ENCODE peak calls at places on chromosome 18, in four cellular contexts. One of them, this sample, is unnamed.

GRCh38 chr18:44537521-44537920 is 143.2 kb upstream of the SETBP1 start:
- DNase-seq in A549: peak; percentile 15
- DNase-seq in K562: no peak
- DNase-seq in GM12878: no peak
- DNase-seq in this sample: no peak

GRCh38 chr18:75247041-75247551 is 36.5 kb downstream of the TSHZ1 start:
- DNase-seq in A549: no peak
- DNase-seq in K562: no peak
- DNase-seq in GM12878: no peak
- DNase-seq in this sample: no peak

GRCh38 chr18:23200751-23201150 is 65.5 kb downstream of the CABLES1 start:
- DNase-seq in A549: no peak
- DNase-seq in K562: no peak
- DNase-seq in GM12878: no peak
- DNase-seq in this sample: no peak

GRCh38 chr18:44465337-44465736 is 215.4 kb upstream of the SETBP1 start:
- DNase-seq in A549: no peak
- DNase-seq in K562: no peak
- DNase-seq in GM12878: no peak
- DNase-seq in this sample: no peak

GRCh38 chr18:44958450-44958849 is 277.8 kb downstream of the SETBP1 start:
- DNase-seq in A549: no peak
- DNase-seq in K562: no peak
- DNase-seq in GM12878: no peak
- DNase-seq in this sample: no peak

GRCh38 chr18:53764086-53764485 is 460.4 kb downstream of the MBD2 start:
- DNase-seq in A549: no peak
- DNase-seq in K562: no peak
- DNase-seq in GM12878: no peak
- DNase-seq in this sample: no peak

GRCh38 chr18:58781627-58782194 is 83.0 kb upstream of the ZNF532 start:
- DNase-seq in A549: peak; percentile 51
- DNase-seq in K562: peak; percentile 46
- DNase-seq in GM12878: peak; percentile 57
- DNase-seq in this sample: peak; percentile 59

GRCh38 chr18:46452820-46453219 is 204.2 kb downstream of the LOXHD1 start:
- DNase-seq in A549: no peak
- DNase-seq in K562: no peak
- DNase-seq in GM12878: no peak
- DNase-seq in this sample: no peak

GRCh38 chr18:35618289-35618688 is 36.7 kb downstream of the GALNT1 start:
- DNase-seq in A549: no peak
- DNase-seq in K562: no peak
- DNase-seq in GM12878: no peak
- DNase-seq in this sample: no peak

GRCh38 chr18:44133483-44133882 is 547.2 kb upstream of the SETBP1 start:
- DNase-seq in A549: no peak
- DNase-seq in K562: no peak
- DNase-seq in GM12878: no peak
- DNase-seq in this sample: no peak

GRCh38 chr18:7954229-7954628 is 387.1 kb downstream of the PTPRM start:
- DNase-seq in A549: no peak
- DNase-seq in K562: no peak
- DNase-seq in GM12878: no peak
- DNase-seq in this sample: no peak

GRCh38 chr18:34660572-34660971 is 49.5 kb upstream of the DTNA start:
- DNase-seq in A549: no peak
- DNase-seq in K562: no peak
- DNase-seq in GM12878: no peak
- DNase-seq in this sample: no peak

GRCh38 chr18:35095983-35096676 is 54.9 kb downstream of the MAPRE2 start:
- DNase-seq in A549: no peak
- DNase-seq in K562: no peak
- DNase-seq in GM12878: peak; percentile 3
- DNase-seq in this sample: no peak

GRCh38 chr18:77108821-77109692 is 23.5 kb downstream of the MBP start:
- DNase-seq in A549: no peak
- DNase-seq in K562: no peak
- DNase-seq in GM12878: no peak
- DNase-seq in this sample: no peak

GRCh38 chr18:10332452-10332851 is 122.0 kb upstream of the APCDD1 start:
- DNase-seq in A549: no peak
- DNase-seq in K562: no peak
- DNase-seq in GM12878: no peak
- DNase-seq in this sample: no peak

GRCh38 chr18:7452331-7452730 is 114.8 kb upstream of the PTPRM start:
- DNase-seq in A549: peak; percentile 50
- DNase-seq in K562: peak; percentile 60
- DNase-seq in GM12878: no peak
- DNase-seq in this sample: peak; percentile 18

GRCh38 chr18:21314721-21315120 is 72.7 kb downstream of the GREB1L start:
- DNase-seq in A549: no peak
- DNase-seq in K562: no peak
- DNase-seq in GM12878: no peak
- DNase-seq in this sample: no peak

GRCh38 chr18:72208920-72209676 is 335.0 kb downstream of the CBLN2 start:
- DNase-seq in A549: no peak
- DNase-seq in K562: no peak
- DNase-seq in GM12878: no peak
- DNase-seq in this sample: no peak

GRCh38 chr18:43159091-43159490 is 43.6 kb upstream of the RIT2 start:
- DNase-seq in A549: no peak
- DNase-seq in K562: no peak
- DNase-seq in GM12878: no peak
- DNase-seq in this sample: no peak

GRCh38 chr18:37529863-37530262 is 35.7 kb downstream of the CELF4 start:
- DNase-seq in A549: no peak
- DNase-seq in K562: no peak
- DNase-seq in GM12878: no peak
- DNase-seq in this sample: no peak

GRCh38 chr18:74303936-74304335 is 11.7 kb upstream of the C18orf63 start:
- DNase-seq in A549: no peak
- DNase-seq in K562: no peak
- DNase-seq in GM12878: no peak
- DNase-seq in this sample: no peak

GRCh38 chr18:36441872-36442271 is 144.4 kb downstream of the FHOD3 start:
- DNase-seq in A549: no peak
- DNase-seq in K562: no peak
- DNase-seq in GM12878: no peak
- DNase-seq in this sample: no peak

GRCh38 chr18:77087391-77088141 is 45.0 kb downstream of the MBP start:
- DNase-seq in A549: no peak
- DNase-seq in K562: no peak
- DNase-seq in GM12878: no peak
- DNase-seq in this sample: no peak

GRCh38 chr18:394997-395383 is 105.5 kb downstream of the COLEC12 start:
- DNase-seq in A549: no peak
- DNase-seq in K562: no peak
- DNase-seq in GM12878: no peak
- DNase-seq in this sample: no peak

GRCh38 chr18:11096839-11097750 is 52.3 kb downstream of the PIEZO2 start:
- DNase-seq in A549: no peak
- DNase-seq in K562: no peak
- DNase-seq in GM12878: no peak
- DNase-seq in this sample: no peak

GRCh38 chr18:4125939-4126250 is 329.2 kb downstream of the DLGAP1 start:
- DNase-seq in A549: no peak
- DNase-seq in K562: no peak
- DNase-seq in GM12878: no peak
- DNase-seq in this sample: no peak

GRCh38 chr18:1361931-1362330 is 457.3 kb downstream of the ADCYAP1 start:
- DNase-seq in A549: no peak
- DNase-seq in K562: no peak
- DNase-seq in GM12878: no peak
- DNase-seq in this sample: no peak

GRCh38 chr18:42114310-42114943 is 159.4 kb downstream of the PIK3C3 start:
- DNase-seq in A549: peak; percentile 6
- DNase-seq in K562: peak; percentile 23
- DNase-seq in GM12878: peak; percentile 42
- DNase-seq in this sample: peak; percentile 71

GRCh38 chr18:12421732-12422131 is 14.0 kb downstream of the PRELID3A start:
- DNase-seq in A549: no peak
- DNase-seq in K562: no peak
- DNase-seq in GM12878: no peak
- DNase-seq in this sample: no peak

GRCh38 chr18:47075098-47075883 is 39.9 kb upstream of the ELOA2 start:
- DNase-seq in A549: peak; percentile 3
- DNase-seq in K562: no peak
- DNase-seq in GM12878: no peak
- DNase-seq in this sample: no peak

GRCh38 chr18:37476182-37476581 is 89.4 kb downstream of the CELF4 start:
- DNase-seq in A549: peak; percentile 9
- DNase-seq in K562: peak; percentile 77
- DNase-seq in GM12878: no peak
- DNase-seq in this sample: peak; percentile 15

GRCh38 chr18:9356969-9357368 is 22.4 kb downstream of the TWSG1 start:
- DNase-seq in A549: no peak
- DNase-seq in K562: no peak
- DNase-seq in GM12878: no peak
- DNase-seq in this sample: no peak

GRCh38 chr18:56641714-56642331 is 3.4 kb upstream of the TXNL1 start:
- DNase-seq in A549: no peak
- DNase-seq in K562: no peak
- DNase-seq in GM12878: no peak
- DNase-seq in this sample: peak; percentile 71

GRCh38 chr18:28088477-28088876 is 88.5 kb downstream of the CDH2 start:
- DNase-seq in A549: no peak
- DNase-seq in K562: no peak
- DNase-seq in GM12878: no peak
- DNase-seq in this sample: no peak

GRCh38 chr18:59042477-59042842 is 97.2 kb upstream of the SEC11C start:
- DNase-seq in A549: no peak
- DNase-seq in K562: no peak
- DNase-seq in GM12878: no peak
- DNase-seq in this sample: no peak

GRCh38 chr18:75840131-75840530 is 412.6 kb upstream of the SMIM21 start:
- DNase-seq in A549: no peak
- DNase-seq in K562: no peak
- DNase-seq in GM12878: no peak
- DNase-seq in this sample: no peak

GRCh38 chr18:77108001-77108692 is 24.4 kb downstream of the MBP start:
- DNase-seq in A549: no peak
- DNase-seq in K562: no peak
- DNase-seq in GM12878: no peak
- DNase-seq in this sample: no peak

GRCh38 chr18:79305976-79306375 is 89.8 kb upstream of the NFATC1 start:
- DNase-seq in A549: no peak
- DNase-seq in K562: no peak
- DNase-seq in GM12878: no peak
- DNase-seq in this sample: no peak
- TF ChIP-seq EP300 in A549: no peak
- TF ChIP-seq EP300 in K562: no peak
- TF ChIP-seq EP300 in GM12878: no peak
- TF ChIP-seq EP300 in this sample: no peak

GRCh38 chr18:70422061-70422965 is 133.5 kb downstream of the SOCS6 start:
- DNase-seq in A549: peak; percentile 67
- DNase-seq in K562: no peak
- DNase-seq in GM12878: no peak
- DNase-seq in this sample: peak; percentile 35

GRCh38 chr18:70420151-70420898 is 131.5 kb downstream of the SOCS6 start:
- DNase-seq in A549: no peak
- DNase-seq in K562: no peak
- DNase-seq in GM12878: no peak
- DNase-seq in this sample: peak; percentile 74

GRCh38 chr18:70419526-70419925 is 130.7 kb downstream of the SOCS6 start:
- DNase-seq in A549: no peak
- DNase-seq in K562: no peak
- DNase-seq in GM12878: no peak
- DNase-seq in this sample: no peak

GRCh38 chr18:70423120-70423519 is 134.3 kb downstream of the SOCS6 start:
- DNase-seq in A549: no peak
- DNase-seq in K562: no peak
- DNase-seq in GM12878: no peak
- DNase-seq in this sample: no peak

DNA sequence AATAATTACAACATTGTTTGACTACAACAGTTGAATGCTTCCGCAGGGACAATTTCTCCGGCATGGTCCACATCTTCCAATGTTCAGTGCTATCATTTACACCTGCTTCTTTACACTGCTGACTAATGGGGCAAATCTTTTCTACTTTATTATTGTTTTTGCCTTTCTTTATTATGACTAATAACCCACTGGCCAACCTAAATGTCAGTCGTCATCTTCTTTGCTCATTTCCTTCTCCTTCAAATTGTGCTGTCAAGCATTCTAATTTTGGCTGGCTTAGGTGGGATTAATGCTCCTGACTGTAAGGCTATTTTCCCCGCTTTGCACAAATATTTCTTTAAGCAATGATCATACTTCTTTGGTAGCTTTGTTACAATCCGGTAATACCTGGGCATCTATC is 132.6 kb downstream of the SOCS6 start:
- DNase-seq in A549: no peak
- DNase-seq in K562: no peak
- DNase-seq in GM12878: no peak
- DNase-seq in this sample: no peak
- TF ChIP-seq ESRRA in A549: no peak
- TF ChIP-seq ESRRA in K562: no peak
- TF ChIP-seq ESRRA in GM12878: no peak
- TF ChIP-seq ESRRA in this sample: no peak

DNA sequence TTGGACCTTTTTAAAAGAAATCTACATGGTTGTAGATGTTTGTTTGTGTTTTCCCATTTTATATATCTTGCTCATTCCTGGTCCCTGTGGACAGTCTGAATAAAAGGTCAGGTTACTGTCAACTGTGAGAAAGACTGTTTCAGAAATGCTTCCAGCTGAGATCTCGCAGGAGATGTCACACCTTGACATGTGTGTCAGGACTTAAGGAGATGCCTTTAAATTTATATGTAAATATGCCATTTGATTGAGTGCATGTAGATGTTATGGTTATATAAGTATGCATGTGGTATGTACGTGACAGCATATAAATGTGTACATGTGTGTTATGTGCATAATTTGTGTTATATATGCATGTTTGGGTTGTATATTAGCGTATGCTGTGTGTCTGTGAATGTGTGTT is 2172.3 kb upstream of the CELF4 start:
- DNase-seq in A549: no peak
- DNase-seq in K562: no peak
- DNase-seq in GM12878: no peak
- DNase-seq in this sample: no peak
- TF ChIP-seq EP300 in A549: no peak
- TF ChIP-seq EP300 in K562: no peak
- TF ChIP-seq EP300 in GM12878: no peak
- TF ChIP-seq EP300 in this sample: no peak

GRCh38 chr18:48135436-48135966 is 205.0 kb upstream of the SMAD2 start:
- DNase-seq in A549: no peak
- DNase-seq in K562: no peak
- DNase-seq in GM12878: no peak
- DNase-seq in this sample: no peak

GRCh38 chr18:48132993-48133674 is 202.7 kb upstream of the SMAD2 start:
- DNase-seq in A549: no peak
- DNase-seq in K562: no peak
- DNase-seq in GM12878: no peak
- DNase-seq in this sample: no peak

GRCh38 chr18:48136051-48136543 is 205.6 kb upstream of the SMAD2 start:
- DNase-seq in A549: no peak
- DNase-seq in K562: no peak
- DNase-seq in GM12878: no peak
- DNase-seq in this sample: no peak

GRCh38 chr18:48134609-48135008 is 204.2 kb upstream of the SMAD2 start:
- DNase-seq in A549: no peak
- DNase-seq in K562: no peak
- DNase-seq in GM12878: no peak
- DNase-seq in this sample: no peak

GRCh38 chr18:48133675-48134251 is 203.3 kb upstream of the SMAD2 start:
- DNase-seq in A549: no peak
- DNase-seq in K562: no peak
- DNase-seq in GM12878: no peak
- DNase-seq in this sample: no peak
- TF ChIP-seq ESRRA in A549: no peak
- TF ChIP-seq ESRRA in K562: no peak
- TF ChIP-seq ESRRA in GM12878: no peak
- TF ChIP-seq ESRRA in this sample: no peak

This sample was measured in HepG2.